ENCODE peak calls at places on chromosomes 13 and 19, in five cellular contexts. E is fibroblast of mammary gland, Y is AG10803, Z is GM23338, L is omental fat pad. S is an unnamed sample.

GRCh38 chr19:44587863-44588752 is 25.3 kb upstream of the IGSF23 start:
- DNase-seq in Y (peak), Z (no peak), L (no peak), E (peak), S (no peak)

GRCh38 chr13:76943646-76944045 is 4.7 kb upstream of the ACOD1 start:
- DNase-seq in E (no peak), L (no peak), Y (no peak), Z (no peak), S (no peak)

GRCh38 chr19:56333506-56333905 is 18.9 kb upstream of the ZSCAN5A start:
- DNase-seq in L (no peak), E (peak), Z (peak), Y (peak), S (no peak)

GRCh38 chr13:114067381-114067885 is 65.0 kb downstream of the RASA3 start:
- DNase-seq in L (no peak), Z (no peak), Y (peak), E (peak), S (peak)

GRCh38 chr13:30898721-30899188 is 7.3 kb upstream of the MEDAG start:
- DNase-seq in E (peak), Z (no peak), Y (peak), L (no peak), S (no peak)

GRCh38 chr13:26412263-26412662 is 145.2 kb upstream of the WASF3 start:
- DNase-seq in L (no peak), Y (no peak), Z (no peak), E (no peak), S (no peak)

GRCh38 chr13:51674276-51674675 is 90.0 kb downstream of the WDFY2 start:
- DNase-seq in E (no peak), L (no peak), Z (peak), Y (no peak), S (no peak)

GRCh38 chr19:8302734-8303133 is 5.4 kb downstream of the CD320 start:
- DNase-seq in Y (no peak), L (no peak), E (no peak), Z (no peak), S (peak)

GRCh38 chr13:60788156-60788829 is 391.3 kb downstream of the TDRD3 start:
- DNase-seq in Z (no peak), E (peak), Y (no peak), L (no peak), S (no peak)

GRCh38 chr19:2051771-2052704 is 994 bp upstream of the MKNK2 start:
- DNase-seq in L (no peak), E (no peak), Z (no peak), Y (no peak), S (no peak)

GRCh38 chr19:40586611-40587010 is 9.9 kb downstream of the SHKBP1 start:
- DNase-seq in Y (no peak), Z (no peak), L (no peak), E (no peak), S (no peak)
- TF ChIP-seq CTCF in Y (no peak), Z (no peak), L (no peak), E (no peak), S (no peak)

GRCh38 chr19:10001899-10002298 is 8.4 kb downstream of the COL5A3 start:
- DNase-seq in E (peak), Y (peak), L (no peak), Z (peak), S (no peak)
- TF ChIP-seq CTCF in E (peak), Y (peak), L (no peak), Z (peak), S (no peak)

GRCh38 chr19:49574206-49574755 is 6.1 kb downstream of the NOSIP start:
- DNase-seq in L (no peak), E (peak), Z (no peak), Y (no peak), S (no peak)

GRCh38 chr19:49573009-49573408 is 7.3 kb downstream of the NOSIP start:
- DNase-seq in L (no peak), E (no peak), Z (no peak), Y (no peak), S (no peak)

GRCh38 chr19:49573451-49573850 is 6.9 kb downstream of the NOSIP start:
- DNase-seq in Z (no peak), E (peak), Y (no peak), L (no peak), S (no peak)

GRCh38 chr19:49570138-49570856 is 10.1 kb downstream of the NOSIP start:
- DNase-seq in Y (peak), Z (peak), L (no peak), E (peak), S (peak)

DNA sequence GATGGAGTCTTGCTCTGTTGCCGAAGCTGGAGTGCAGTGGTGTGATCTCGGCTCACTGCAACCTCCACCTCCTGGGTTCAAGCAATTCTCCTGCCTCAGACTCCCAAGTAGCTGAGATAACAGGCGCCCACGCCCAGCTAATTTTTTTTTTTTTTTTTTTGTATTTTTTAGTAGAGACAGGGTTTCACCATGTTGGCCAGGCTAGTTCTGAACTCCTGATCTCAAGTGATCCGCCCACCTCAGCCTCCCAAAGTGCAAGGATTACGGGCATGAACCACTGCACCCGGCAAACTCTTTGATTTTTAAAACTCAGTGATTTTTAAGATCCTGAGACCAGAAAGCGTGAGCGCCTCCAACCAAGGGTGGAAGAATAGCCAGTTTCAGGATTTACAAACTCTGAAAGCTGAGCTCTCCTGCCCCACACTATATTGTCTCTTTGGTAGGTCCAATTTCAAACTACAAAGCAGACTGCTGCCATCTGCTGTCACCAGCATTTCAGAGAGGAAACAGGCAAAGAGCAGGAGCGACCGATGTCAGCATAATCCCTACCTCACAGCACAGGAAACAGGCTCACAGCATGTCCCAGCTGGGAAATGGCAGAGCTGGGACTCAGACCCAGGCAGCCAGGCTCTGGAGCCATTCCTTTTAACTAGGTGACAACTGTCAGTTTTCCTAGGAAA is 9.2 kb downstream of the NOSIP start:
- DNase-seq in L (no peak), Y (no peak), Z (peak), E (no peak), S (no peak)
- TF ChIP-seq CTCF in L (no peak), Y (no peak), Z (peak), E (no peak), S (no peak)

DNA sequence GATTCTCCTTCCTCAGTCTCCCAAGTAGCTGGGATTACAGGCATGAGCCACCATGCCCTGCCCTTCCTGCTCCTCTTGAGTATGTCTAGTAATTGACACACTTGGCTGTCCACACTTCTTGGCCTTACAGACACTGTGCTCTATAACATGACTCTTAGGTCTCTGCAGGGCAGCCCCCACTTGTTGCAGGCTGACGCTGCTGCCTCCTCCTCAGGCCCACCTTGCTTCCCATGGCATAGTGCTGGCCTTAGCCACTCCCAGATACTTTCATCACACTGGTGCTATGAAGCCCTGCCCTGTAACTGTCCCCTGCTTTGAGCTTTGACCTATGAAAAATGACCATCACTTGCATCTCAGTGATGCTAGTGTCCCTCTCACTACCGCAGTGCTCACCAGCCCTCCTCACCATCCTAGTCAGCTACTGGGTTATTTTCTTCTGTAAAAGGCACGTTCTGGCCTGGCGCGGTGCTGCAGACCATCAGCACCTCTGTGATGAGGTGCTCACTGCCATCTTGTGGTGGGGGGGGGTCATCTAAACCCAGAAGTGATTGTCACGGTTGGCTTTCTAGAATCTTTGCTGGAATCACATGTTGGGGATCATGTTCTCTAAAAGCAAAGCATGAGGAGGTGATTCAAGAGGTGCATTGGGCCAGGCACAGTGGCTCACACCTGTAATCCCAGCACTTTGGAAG is 9.8 kb downstream of the ERICH4 start:
- DNase-seq in Z (no peak), E (no peak), L (no peak), Y (no peak), S (no peak)
- TF ChIP-seq CTCF in Z (peak), E (no peak), L (no peak), Y (no peak), S (no peak)

GRCh38 chr13:112456138-112457056 is 80.2 kb downstream of the SPACA7 start:
- DNase-seq in Z (no peak), Y (no peak), L (no peak), E (no peak), S (no peak)
- TF ChIP-seq CTCF in Z (no peak), Y (no peak), L (no peak), E (no peak), S (no peak)

GRCh38 chr19:17037966-17038500 is 11.4 kb upstream of the CPAMD8 start:
- DNase-seq in Z (no peak), Y (no peak), E (no peak), L (no peak), S (no peak)
- TF ChIP-seq CTCF in Z (no peak), Y (no peak), E (no peak), L (no peak), S (no peak)

S was measured in CD14-positive monocyte.